ENCODE peak calls at places on chromosomes 4 and X, in five cellular contexts. One of them, this sample, is unnamed.
A peak's percentile ranks its signal among the peaks of the same experiment; 100 is the strongest.

GRCh38 chr4:76803522-76803921 is 94.4 kb downstream of the SOWAHB start:
- ATAC-seq in activated naive CD4-positive, alpha-beta T cell treated with anti-CD3 and anti-CD28 coated beads, Interleukin-2, amount 50 U/mL, for 72 hours: no peak
- ATAC-seq in upper lobe of right lung: no peak
- ATAC-seq in naive thymus-derived CD8-positive, alpha-beta T cell: no peak
- ATAC-seq in A549: no peak
- ATAC-seq in this sample: peak; percentile 88

GRCh38 chr4:15182600-15183222 is 180.4 kb downstream of the CPEB2 start:
- ATAC-seq in naive thymus-derived CD8-positive, alpha-beta T cell: no peak
- ATAC-seq in activated naive CD4-positive, alpha-beta T cell treated with anti-CD3 and anti-CD28 coated beads, Interleukin-2, amount 50 U/mL, for 72 hours: peak; percentile 97
- ATAC-seq in A549: no peak
- ATAC-seq in upper lobe of right lung: no peak
- ATAC-seq in this sample: no peak

GRCh38 chrX:4240541-4241194 is 527.2 kb upstream of the PRKX start:
- ATAC-seq in naive thymus-derived CD8-positive, alpha-beta T cell: peak; percentile 86
- ATAC-seq in A549: no peak
- ATAC-seq in activated naive CD4-positive, alpha-beta T cell treated with anti-CD3 and anti-CD28 coated beads, Interleukin-2, amount 50 U/mL, for 72 hours: peak; percentile 61
- ATAC-seq in upper lobe of right lung: no peak
- ATAC-seq in this sample: no peak

GRCh38 chrX:37380920-37381319 is 31.8 kb downstream of the PRRG1 start:
- ATAC-seq in activated naive CD4-positive, alpha-beta T cell treated with anti-CD3 and anti-CD28 coated beads, Interleukin-2, amount 50 U/mL, for 72 hours: no peak
- ATAC-seq in upper lobe of right lung: peak; percentile 29
- ATAC-seq in naive thymus-derived CD8-positive, alpha-beta T cell: no peak
- ATAC-seq in A549: peak; percentile 61
- ATAC-seq in this sample: peak; percentile 54

GRCh38 chrX:40174594-40175415 is 77.0 kb upstream of the BCOR start:
- ATAC-seq in upper lobe of right lung: peak; percentile 12
- ATAC-seq in activated naive CD4-positive, alpha-beta T cell treated with anti-CD3 and anti-CD28 coated beads, Interleukin-2, amount 50 U/mL, for 72 hours: peak; percentile 26
- ATAC-seq in A549: peak; percentile 65
- ATAC-seq in naive thymus-derived CD8-positive, alpha-beta T cell: peak; percentile 2
- ATAC-seq in this sample: peak; percentile 70

GRCh38 chrX:38664285-38664684 is 102.9 kb downstream of the TSPAN7 start:
- ATAC-seq in naive thymus-derived CD8-positive, alpha-beta T cell: no peak
- ATAC-seq in activated naive CD4-positive, alpha-beta T cell treated with anti-CD3 and anti-CD28 coated beads, Interleukin-2, amount 50 U/mL, for 72 hours: no peak
- ATAC-seq in A549: peak; percentile 64
- ATAC-seq in upper lobe of right lung: no peak
- ATAC-seq in this sample: peak; percentile 78

GRCh38 chrX:48751343-48751742 is 10.2 kb upstream of the GLOD5 start:
- ATAC-seq in activated naive CD4-positive, alpha-beta T cell treated with anti-CD3 and anti-CD28 coated beads, Interleukin-2, amount 50 U/mL, for 72 hours: peak; percentile 92
- ATAC-seq in naive thymus-derived CD8-positive, alpha-beta T cell: no peak
- ATAC-seq in upper lobe of right lung: no peak
- ATAC-seq in A549: no peak
- ATAC-seq in this sample: no peak

GRCh38 chr4:170278481-170278880 is 188.7 kb upstream of the AADAT start:
- ATAC-seq in activated naive CD4-positive, alpha-beta T cell treated with anti-CD3 and anti-CD28 coated beads, Interleukin-2, amount 50 U/mL, for 72 hours: no peak
- ATAC-seq in naive thymus-derived CD8-positive, alpha-beta T cell: no peak
- ATAC-seq in upper lobe of right lung: no peak
- ATAC-seq in A549: no peak
- ATAC-seq in this sample: no peak

GRCh38 chr4:128861856-128862518 is 52.5 kb downstream of the JADE1 start:
- ATAC-seq in upper lobe of right lung: no peak
- ATAC-seq in naive thymus-derived CD8-positive, alpha-beta T cell: peak; percentile 37
- ATAC-seq in A549: no peak
- ATAC-seq in activated naive CD4-positive, alpha-beta T cell treated with anti-CD3 and anti-CD28 coated beads, Interleukin-2, amount 50 U/mL, for 72 hours: peak; percentile 19
- ATAC-seq in this sample: no peak

GRCh38 chr4:143667461-143667860 is 33.0 kb downstream of the FREM3 start:
- ATAC-seq in activated naive CD4-positive, alpha-beta T cell treated with anti-CD3 and anti-CD28 coated beads, Interleukin-2, amount 50 U/mL, for 72 hours: no peak
- ATAC-seq in naive thymus-derived CD8-positive, alpha-beta T cell: no peak
- ATAC-seq in upper lobe of right lung: peak; percentile 75
- ATAC-seq in A549: no peak
- ATAC-seq in this sample: peak; percentile 99

GRCh38 chr4:145956288-145956890 is 17.8 kb upstream of the ZNF827 start:
- ATAC-seq in A549: peak; percentile 69
- ATAC-seq in naive thymus-derived CD8-positive, alpha-beta T cell: peak; percentile 53
- ATAC-seq in activated naive CD4-positive, alpha-beta T cell treated with anti-CD3 and anti-CD28 coated beads, Interleukin-2, amount 50 U/mL, for 72 hours: no peak
- ATAC-seq in upper lobe of right lung: peak; percentile 72
- ATAC-seq in this sample: peak; percentile 68

This sample was measured in SK-N-SH treated with all-trans-retinoic acid at 6 μM for 48 hours.